ENCODE peak calls at places on chromosomes 7 and 10, in eight cellular contexts. U is OCI-LY7, C is A549, W is coronary artery, E is heart left ventricle, R is upper lobe of left lung, G is heart right ventricle, O is ovary. Z is an unnamed sample.

GRCh38 chr7:35613150-35613549 is 81.8 kb downstream of the HERPUD2 start:
- DNase-seq in U (no peak), C (no peak), W (no peak), E (no peak), R (no peak), G (no peak), O (no peak), Z (no peak)

GRCh38 chr7:123070702-123071286 is 75.3 kb upstream of the TAS2R16 start:
- DNase-seq in U (peak), C (peak), W (no peak), E (no peak), R (no peak), G (no peak), O (no peak), Z (no peak)

GRCh38 chr7:73822319-73823173 is 8.2 kb upstream of the CLDN4 start:
- DNase-seq in U (no peak), C (peak), W (no peak), E (no peak), R (peak), G (no peak), O (no peak), Z (no peak)

GRCh38 chr10:122255509-122256301 is 15.4 kb upstream of the BTBD16 start:
- DNase-seq in U (no peak), C (no peak), W (no peak), E (no peak), R (no peak), G (no peak), O (no peak), Z (no peak)

GRCh38 chr10:71835671-71836593 is 15.1 kb downstream of the PSAP start:
- DNase-seq in U (peak), C (no peak), W (peak), E (peak), R (no peak), G (peak), O (peak), Z (no peak)

GRCh38 chr7:100567751-100568175 is 5.9 kb downstream of the SAP25 start:
- DNase-seq in U (no peak), C (no peak), W (no peak), E (peak), R (no peak), G (no peak), O (peak), Z (no peak)

GRCh38 chr7:34842782-34843181 is 184.8 kb downstream of the NPSR1 start:
- DNase-seq in U (no peak), C (no peak), W (no peak), E (no peak), R (no peak), G (no peak), O (no peak), Z (no peak)

GRCh38 chr7:116571037-116571436 is 46.2 kb downstream of the CAV1 start:
- DNase-seq in U (no peak), C (no peak), W (no peak), E (no peak), R (no peak), G (no peak), O (no peak), Z (no peak)

GRCh38 chr7:71721742-71722141 is 589.8 kb downstream of the GALNT17 start:
- DNase-seq in U (no peak), C (no peak), W (no peak), E (no peak), R (no peak), G (no peak), O (no peak), Z (no peak)

GRCh38 chr10:3897156-3897555 is 112.1 kb upstream of the KLF6 start:
- DNase-seq in U (no peak), C (no peak), W (no peak), E (no peak), R (no peak), G (no peak), O (no peak), Z (no peak)

GRCh38 chr10:61629594-61629993 is 33.1 kb upstream of the CABCOCO1 start:
- DNase-seq in U (no peak), C (no peak), W (no peak), E (no peak), R (no peak), G (no peak), O (no peak), Z (no peak)
- H3K27ac ChIP-seq in U (no peak), C (peak), W (no peak), E (no peak), R (no peak), G (no peak), O (no peak), Z (peak)

DNA sequence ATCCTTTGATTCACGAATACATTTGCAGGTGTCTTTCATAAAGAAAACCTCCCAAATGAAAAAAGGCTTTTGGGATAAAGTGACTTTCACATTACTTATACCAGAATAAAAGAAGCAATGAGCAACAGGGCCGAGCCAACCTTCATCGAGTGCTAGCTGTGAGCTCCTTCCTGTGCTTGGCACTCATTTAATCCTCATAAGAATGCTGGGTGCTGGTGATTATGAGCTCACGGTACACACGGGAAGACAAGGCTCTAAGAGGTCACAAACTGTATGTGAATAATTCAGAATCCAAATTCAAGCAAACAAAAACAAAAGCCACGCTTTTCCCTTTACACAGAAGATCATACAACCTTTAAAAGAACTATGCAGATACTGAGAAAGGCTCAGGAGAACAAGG is 156.2 kb downstream of the COBL start:
- DNase-seq in U (no peak), C (no peak), W (no peak), E (no peak), R (no peak), G (no peak), O (no peak), Z (no peak)
- H3K4me3 ChIP-seq in U (no peak), C (no peak), W (no peak), E (no peak), R (no peak), G (no peak), O (no peak), Z (no peak)

GRCh38 chr10:27285093-27285492 is 44.5 kb upstream of the ACBD5 start:
- DNase-seq in U (peak), C (no peak), W (no peak), E (no peak), R (no peak), G (peak), O (no peak), Z (no peak)
- TF ChIP-seq CTCF in U (peak), C (peak), W (no peak), E (peak), R (no peak), G (peak), O (no peak), Z (peak)

GRCh38 chr7:27386581-27386980 is 144.0 kb downstream of the EVX1 start:
- DNase-seq in U (no peak), C (no peak), W (no peak), E (no peak), R (no peak), G (no peak), O (no peak), Z (no peak)
- H3K27ac ChIP-seq in U (no peak), C (no peak), W (no peak), E (no peak), R (no peak), G (no peak), O (no peak), Z (no peak)

DNA sequence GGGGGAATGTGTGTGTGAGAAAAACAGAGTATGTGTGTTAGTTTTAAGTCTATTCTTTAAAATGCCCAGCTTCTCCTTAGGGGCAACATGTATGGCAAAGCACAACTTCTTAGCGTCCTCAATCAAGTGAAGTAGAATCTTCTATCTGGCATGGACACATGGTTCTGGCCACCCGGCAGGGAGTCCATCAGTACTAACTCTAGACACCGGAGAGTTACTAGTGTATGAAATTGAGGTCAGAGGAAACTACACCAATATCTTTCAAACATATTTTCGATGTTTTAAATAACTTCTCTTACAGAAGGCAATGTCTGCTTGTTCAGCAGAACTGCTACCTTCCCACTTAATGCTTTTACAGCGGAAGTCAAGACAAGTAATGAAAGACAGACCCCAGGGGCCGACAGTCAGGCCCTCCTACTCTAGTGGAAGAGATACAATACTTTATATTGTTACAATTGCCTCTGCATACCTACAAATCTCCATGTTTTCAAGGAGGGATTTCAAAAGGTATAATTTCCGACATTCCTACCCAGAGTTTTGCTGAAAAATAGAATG is 89.8 kb downstream of the RNF216 start:
- DNase-seq in U (no peak), C (no peak), W (no peak), E (no peak), R (no peak), G (no peak), O (no peak), Z (no peak)
- H3K4me3 ChIP-seq in U (no peak), C (peak), W (peak), E (peak), R (no peak), G (peak), O (no peak), Z (no peak)